ENCODE peak calls at places on chromosomes 16 and 17, in four cellular contexts. I, L, W and N are unnamed samples.

GRCh38 chr16:50067290-50067853 is 1.6 kb downstream of the HEATR3 start:
- DNase-seq in L (peak; percentile 41), I (peak; percentile 18), W (no peak), N (no peak)

GRCh38 chr17:50817142-50817751 is 18.1 kb upstream of the WFIKKN2 start:
- DNase-seq in I (peak; percentile 26), W (peak; percentile 49), L (peak; percentile 82), N (no peak)

GRCh38 chr17:4167786-4168185 is 24.8 kb downstream of the CYB5D2 start:
- DNase-seq in W (no peak), I (no peak), L (no peak), N (no peak)

GRCh38 chr16:84292032-84292431 is 2.6 kb upstream of the WFDC1 start:
- DNase-seq in W (no peak), L (no peak), I (no peak), N (no peak)

GRCh38 chr16:53504161-53504663 is 1.2 kb upstream of the AKTIP start:
- DNase-seq in I (peak; percentile 48), W (peak; percentile 58), L (no peak), N (no peak)

GRCh38 chr16:85902366-85903155 is 3.6 kb downstream of the IRF8 start:
- DNase-seq in L (peak; percentile 65), W (no peak), I (no peak), N (no peak)

GRCh38 chr17:63561819-63562218 is 11.5 kb downstream of the DCAF7 start:
- DNase-seq in W (no peak), I (no peak), L (no peak), N (no peak)

GRCh38 chr17:51352798-51353197 is 92.5 kb downstream of the UTP18 start:
- DNase-seq in I (no peak), W (no peak), L (no peak), N (no peak)

GRCh38 chr16:57689772-57690558 is 4.6 kb upstream of the DRC7 start:
- DNase-seq in I (no peak), L (peak; percentile 49), W (no peak), N (no peak)

GRCh38 chr17:77834170-77835115 is 124.1 kb upstream of the TNRC6C start:
- DNase-seq in W (peak; percentile 55), I (no peak), L (peak; percentile 88), N (peak; percentile 16)

GRCh38 chr16:70402916-70403659 is 35.8 kb downstream of the ST3GAL2 start:
- DNase-seq in W (no peak), L (no peak), I (no peak), N (no peak)

GRCh38 chr16:53094013-53094630 is 39.3 kb downstream of the CHD9 start:
- DNase-seq in L (no peak), I (peak; percentile 22), W (peak; percentile 68), N (no peak)

GRCh38 chr17:28599311-28600184 is 723 bp upstream of the SPAG5 start:
- DNase-seq in W (peak; percentile 52), L (peak; percentile 63), I (peak; percentile 51), N (peak; percentile 53)

GRCh38 chr16:2451851-2452320 is 8.0 kb upstream of the TEDC2 start:
- DNase-seq in W (no peak), L (no peak), I (no peak), N (no peak)

GRCh38 chr16:55944377-55944802 is 69.2 kb upstream of the CES5A start:
- DNase-seq in L (peak; percentile 64), I (peak; percentile 85), W (peak; percentile 61), N (no peak)

GRCh38 chr16:29806096-29806579 is at the start of gene MAZ:
- DNase-seq in I (no peak), W (no peak), L (no peak), N (no peak)

GRCh38 chr16:55475919-55476318 is 3.1 kb upstream of the MMP2 start:
- DNase-seq in I (peak; percentile 64), W (peak; percentile 37), L (no peak), N (no peak)

GRCh38 chr16:11797957-11798299 is 870 bp upstream of the ZC3H7A start:
- DNase-seq in L (no peak), I (no peak), W (no peak), N (no peak)

GRCh38 chr17:4340914-4341615 is 25.4 kb downstream of the UBE2G1 start:
- DNase-seq in L (no peak), I (no peak), W (no peak), N (no peak)

GRCh38 chr17:79593636-79594035 is 17.2 kb downstream of the RBFOX3 start:
- DNase-seq in L (no peak), I (no peak), W (no peak), N (no peak)

GRCh38 chr16:3065742-3066439 is 451 bp downstream of the IL32 start:
- DNase-seq in L (peak; percentile 58), I (no peak), W (no peak), N (no peak)

GRCh38 chr17:70775667-70776066 is 606.3 kb downstream of the KCNJ2 start:
- DNase-seq in L (no peak), W (no peak), I (no peak), N (no peak)

GRCh38 chr16:77963185-77964044 is 58.9 kb upstream of the CLEC3A start:
- DNase-seq in I (no peak), W (no peak), L (peak; percentile 54), N (no peak)

GRCh38 chr16:66515543-66516171 is 34.3 kb downstream of the TK2 start:
- DNase-seq in W (no peak), I (no peak), L (peak; percentile 75), N (no peak)

GRCh38 chr17:77846531-77847085 is 111.9 kb upstream of the TNRC6C start:
- DNase-seq in I (no peak), W (peak; percentile 12), L (no peak), N (no peak)

GRCh38 chr17:32822996-32823395 is 53.9 kb downstream of the MYO1D start:
- DNase-seq in I (no peak), L (peak; percentile 16), W (no peak), N (no peak)

GRCh38 chr17:81581758-81582157 is 29.6 kb upstream of the FAAP100 start:
- DNase-seq in W (no peak), L (no peak), I (no peak), N (no peak)

GRCh38 chr17:81586096-81586495 is 33.9 kb upstream of the FAAP100 start:
- DNase-seq in W (no peak), I (no peak), L (no peak), N (no peak)

GRCh38 chr17:81582769-81583168 is 30.6 kb upstream of the FAAP100 start:
- DNase-seq in L (no peak), I (no peak), W (no peak), N (no peak)

GRCh38 chr17:81582341-81582740 is 30.2 kb upstream of the FAAP100 start:
- DNase-seq in W (no peak), I (no peak), L (no peak), N (no peak)

DNA sequence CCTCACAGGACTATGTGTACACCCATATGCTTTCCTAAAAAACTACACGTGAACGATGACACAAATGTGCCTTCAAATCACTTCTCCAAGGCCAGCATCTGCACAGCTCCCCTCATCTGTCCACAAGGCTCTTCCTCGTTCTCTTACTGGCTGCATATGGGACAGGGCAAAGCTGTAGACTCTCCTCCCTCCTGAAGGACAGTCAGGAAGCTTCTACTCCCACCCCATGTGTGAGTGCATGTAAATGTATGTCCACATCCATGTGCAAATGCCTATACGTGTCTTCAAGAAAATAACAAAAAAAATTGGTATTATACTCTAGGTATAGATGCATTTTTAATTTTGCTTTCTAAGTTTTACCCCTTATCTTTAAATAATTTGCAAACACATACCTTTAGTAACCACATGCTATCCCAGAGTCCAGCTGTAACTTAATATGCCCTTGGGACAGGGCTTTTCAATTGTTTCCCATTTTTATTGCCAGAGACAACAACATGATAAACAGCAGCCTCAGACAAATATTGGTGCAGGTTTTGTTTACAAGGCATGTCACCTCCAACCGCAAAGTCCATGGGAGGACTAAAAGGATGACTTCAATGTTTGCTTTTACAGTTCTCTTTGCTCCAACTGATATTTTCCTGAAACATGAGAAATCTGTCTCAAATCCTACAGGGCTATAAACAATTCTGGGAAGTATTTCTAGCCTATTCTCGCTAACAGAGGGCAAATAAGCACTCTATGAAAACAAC is 31.6 kb upstream of the FAAP100 start:
- DNase-seq in L (no peak), I (no peak), W (no peak), N (no peak)
- H3K36me3 ChIP-seq in L (peaks cover 32% of the 10 kb centered on the region), I (peaks cover 93% of the 10 kb centered on the region), W (peaks cover 86% of the 10 kb centered on the region), N (peaks cover 18% of the 10 kb centered on the region)

DNA sequence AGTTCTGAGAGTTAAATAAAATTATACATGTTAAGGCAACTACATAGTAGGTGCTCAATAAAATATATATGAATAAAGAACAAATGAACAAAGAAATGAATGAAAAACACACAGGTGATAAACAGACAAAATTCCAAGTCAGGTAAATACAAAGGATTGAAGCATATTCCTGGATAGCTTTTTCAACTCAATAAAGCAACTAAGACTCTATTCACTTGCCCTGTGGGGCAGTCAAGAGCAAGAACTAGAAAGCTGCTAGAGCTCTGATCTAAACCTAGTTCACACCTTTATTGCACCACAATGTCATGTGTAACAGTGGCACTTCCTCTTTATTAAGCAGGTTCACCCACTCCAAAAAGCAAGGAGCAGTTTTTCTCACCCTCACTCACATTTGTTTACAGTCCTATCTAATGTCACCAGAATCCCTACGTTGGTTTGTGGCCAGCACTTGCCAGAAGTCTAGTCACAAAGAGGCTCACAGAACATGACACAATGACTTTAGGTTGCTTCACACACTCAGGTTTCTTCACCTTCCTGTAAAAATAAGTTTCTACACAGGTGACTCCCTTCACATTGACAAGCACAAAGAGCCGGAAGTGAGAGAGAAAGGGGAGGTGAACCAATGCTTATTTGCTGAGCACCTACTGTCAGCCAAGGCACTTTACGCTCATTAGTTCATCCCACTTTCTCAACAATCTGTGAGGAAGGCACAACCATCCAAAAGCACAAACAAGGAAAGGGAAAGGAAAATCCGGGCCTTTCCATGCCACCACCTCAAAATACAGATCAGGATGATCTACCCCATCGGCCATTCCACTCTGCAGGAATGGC is 70.8 kb downstream of the XPO6 start:
- DNase-seq in L (no peak), W (no peak), I (no peak), N (no peak)
- H3K36me3 ChIP-seq in L (no peaks in the 10 kb centered on the region), W (peaks cover 35% of the 10 kb centered on the region), I (peaks cover 61% of the 10 kb centered on the region), N (peaks cover 7% of the 10 kb centered on the region)

DNA sequence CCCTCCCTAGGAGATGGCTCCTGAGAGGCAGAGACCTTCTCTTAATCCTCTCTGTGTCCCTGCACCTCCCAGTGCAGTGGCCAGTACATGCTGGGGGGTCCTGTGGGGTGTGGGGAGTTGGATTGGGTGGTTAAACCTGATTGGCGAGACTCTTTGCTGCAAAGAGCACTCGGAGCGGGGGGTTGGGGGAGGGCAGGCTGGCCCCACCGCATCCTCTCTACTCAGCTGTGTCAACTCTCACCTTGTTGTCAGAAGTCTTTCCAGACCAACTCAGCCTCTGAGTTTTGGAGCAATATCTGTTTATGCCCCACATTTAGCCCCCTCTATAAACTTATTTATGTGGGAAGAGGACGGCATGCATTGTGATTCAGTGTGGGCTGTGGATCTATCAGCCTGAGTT is 40.0 kb downstream of the SMARCE1 start:
- DNase-seq in L (no peak), W (no peak), I (no peak), N (no peak)
- H3K36me3 ChIP-seq in L (no peaks in the 10 kb centered on the region), W (no peaks in the 10 kb centered on the region), I (no peaks in the 10 kb centered on the region), N (no peaks in the 10 kb centered on the region)

DNA sequence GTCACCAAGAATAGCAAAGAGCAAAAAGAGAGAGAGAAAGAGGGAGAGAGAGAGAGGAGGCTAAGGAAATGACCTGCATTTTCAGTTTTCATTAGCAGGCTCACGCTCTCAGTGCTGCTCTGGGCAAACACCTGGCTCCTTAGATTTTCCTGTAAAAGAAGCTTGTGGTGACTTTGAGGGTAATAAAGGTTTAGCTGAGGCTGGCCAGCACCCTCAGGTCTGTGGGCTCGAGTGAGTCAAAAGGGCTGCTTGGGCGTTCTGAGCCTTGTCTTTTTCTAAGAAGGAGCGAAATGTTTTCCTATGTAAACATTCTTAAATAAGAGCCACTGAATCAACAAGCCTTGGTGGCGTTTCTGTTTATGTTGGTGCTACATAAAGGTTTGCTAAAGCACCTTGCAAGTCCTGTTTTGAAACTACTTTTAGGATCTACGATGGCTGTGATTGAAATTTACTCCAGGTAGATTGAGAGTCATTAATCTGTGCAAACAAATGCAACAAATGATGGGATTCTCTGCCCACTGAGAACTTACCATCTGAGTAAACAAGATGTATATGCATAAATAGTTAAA is 38.8 kb downstream of the SHISA6 start:
- DNase-seq in L (no peak), W (no peak), I (no peak), N (no peak)
- H3K36me3 ChIP-seq in L (no peaks in the 10 kb centered on the region), W (no peaks in the 10 kb centered on the region), I (no peaks in the 10 kb centered on the region), N (no peaks in the 10 kb centered on the region)